ENCODE peak calls at places on chromosome 9, in seven cellular contexts. P is NCI-H1105 treated with DMSO at 0.1 percent for 48 hours, I is GM23338, K is colonic mucosa, G is stromal cell of bone marrow, W is HCT116, Q is EH. U is an unnamed sample.

GRCh38 chr9:106897223-106897622 is 34.3 kb downstream of the ZNF462 start:
- DNase-seq in P (no peak), I (no peak), K (no peak), G (no peak), W (no peak), Q (peak), U (no peak)

GRCh38 chr9:115944166-115944948 is 209.2 kb upstream of the PAPPA start:
- DNase-seq in P (peak), I (no peak), K (peak), G (peak), W (no peak), Q (peak), U (no peak)

GRCh38 chr9:81032030-81032572 is 657.2 kb downstream of the TLE1 start:
- DNase-seq in P (no peak), I (no peak), K (no peak), G (peak), W (no peak), Q (peak), U (no peak)

GRCh38 chr9:86096382-86096781 is 3.0 kb downstream of the GOLM1 start:
- DNase-seq in P (no peak), I (no peak), K (no peak), G (no peak), W (no peak), Q (peak), U (no peak)

GRCh38 chr9:35257986-35258664 is 96.3 kb downstream of the UNC13B start:
- DNase-seq in P (no peak), I (no peak), K (no peak), G (no peak), W (no peak), Q (no peak), U (no peak)

GRCh38 chr9:8750639-8751041 is 951.1 kb upstream of the DMAC1 start:
- DNase-seq in P (no peak), I (peak), K (no peak), G (no peak), W (no peak), Q (no peak), U (no peak)

GRCh38 chr9:76803083-76803482 is 38.8 kb downstream of the PCA3 start:
- DNase-seq in P (no peak), I (peak), K (no peak), G (no peak), W (no peak), Q (no peak), U (no peak)

GRCh38 chr9:68932458-68932857 is 81.5 kb downstream of the PRKACG start:
- DNase-seq in P (no peak), I (no peak), K (no peak), G (no peak), W (no peak), Q (no peak), U (no peak)

GRCh38 chr9:137067860-137068538 is 2.4 kb downstream of the SAPCD2 start:
- DNase-seq in P (peak), I (peak), K (peak), G (no peak), W (peak), Q (peak), U (peak)

GRCh38 chr9:128011071-128011817 is 30.5 kb upstream of the EEIG1 start:
- DNase-seq in P (no peak), I (peak), K (peak), G (no peak), W (no peak), Q (no peak), U (no peak)

GRCh38 chr9:108017671-108018070 is 528.1 kb upstream of the KLF4 start:
- DNase-seq in P (no peak), I (peak), K (no peak), G (no peak), W (no peak), Q (no peak), U (no peak)

GRCh38 chr9:118674942-118675341 is 694.3 kb downstream of the BRINP1 start:
- DNase-seq in P (peak), I (no peak), K (no peak), G (no peak), W (no peak), Q (no peak), U (no peak)

GRCh38 chr9:83967083-83967482 is 12.9 kb downstream of the HNRNPK start:
- DNase-seq in P (no peak), I (no peak), K (no peak), G (no peak), W (no peak), Q (no peak), U (no peak)

GRCh38 chr9:86464242-86464641 is 110.0 kb upstream of the TUT7 start:
- DNase-seq in P (no peak), I (no peak), K (no peak), G (no peak), W (no peak), Q (no peak), U (no peak)

GRCh38 chr9:134243778-134244467 is 79.6 kb upstream of the RNU6ATAC start:
- DNase-seq in P (no peak), I (no peak), K (no peak), G (no peak), W (no peak), Q (peak), U (peak)

GRCh38 chr9:131111854-131112311 is 13.5 kb upstream of the NUP214 start:
- DNase-seq in P (no peak), I (peak), K (no peak), G (no peak), W (no peak), Q (no peak), U (no peak)

GRCh38 chr9:79489241-79490000 is 82.3 kb upstream of the TLE4 start:
- DNase-seq in P (no peak), I (peak), K (peak), G (peak), W (no peak), Q (peak), U (no peak)

GRCh38 chr9:136023401-136024225 is 62.4 kb upstream of the UBAC1 start:
- DNase-seq in P (no peak), I (no peak), K (no peak), G (peak), W (no peak), Q (peak), U (no peak)

GRCh38 chr9:76564300-76564699 is 105.3 kb downstream of the GCNT1 start:
- DNase-seq in P (no peak), I (no peak), K (no peak), G (no peak), W (no peak), Q (peak), U (no peak)

GRCh38 chr9:19298601-19299000 is 68.1 kb downstream of the DENND4C start:
- DNase-seq in P (no peak), I (no peak), K (no peak), G (no peak), W (no peak), Q (peak), U (no peak)

GRCh38 chr9:126532489-126532888 is 81.2 kb upstream of the LMX1B start:
- DNase-seq in P (no peak), I (no peak), K (no peak), G (no peak), W (no peak), Q (peak), U (no peak)

GRCh38 chr9:72986522-72987116 is 33.8 kb upstream of the ALDH1A1 start:
- DNase-seq in P (no peak), I (no peak), K (no peak), G (no peak), W (no peak), Q (peak), U (no peak)